ENCODE peak calls at places on chromosome 6, in four cellular contexts. H, U, F and X are unnamed samples.

GRCh38 chr6:41204156-41204555 is 3.2 kb upstream of the TREML2 start:
- DNase-seq in H (no peak), U (no peak), F (no peak), X (no peak)

GRCh38 chr6:109595998-109596397 is 95.0 kb downstream of the AK9 start:
- DNase-seq in H (peak), F (peak), U (peak), X (peak)

GRCh38 chr6:157080986-157081391 is 242.3 kb downstream of the TMEM242 start:
- DNase-seq in F (peak), U (no peak), H (no peak), X (no peak)

GRCh38 chr6:98514073-98514720 is 320.2 kb upstream of the POU3F2 start:
- DNase-seq in U (no peak), F (no peak), H (no peak), X (peak)

GRCh38 chr6:7193122-7193521 is 85.4 kb downstream of the RREB1 start:
- DNase-seq in U (no peak), H (no peak), F (no peak), X (no peak)

GRCh38 chr6:155436981-155437749 is 18.5 kb downstream of the NOX3 start:
- DNase-seq in H (no peak), U (no peak), F (no peak), X (no peak)

GRCh38 chr6:26172496-26172958 is 85.3 kb downstream of the HFE start:
- DNase-seq in F (peak), U (peak), H (peak), X (peak)

GRCh38 chr6:26270121-26270861 is 94.7 kb upstream of the BTN3A2 start:
- DNase-seq in U (peak), F (peak), H (no peak), X (peak)

GRCh38 chr6:118890997-118891790 is 2.8 kb upstream of the ASF1A start:
- DNase-seq in F (no peak), U (peak), H (no peak), X (peak)

GRCh38 chr6:51965222-51965801 is 122.1 kb downstream of the PKHD1 start:
- DNase-seq in H (no peak), F (no peak), U (no peak), X (no peak)

GRCh38 chr6:25485820-25486559 is 166.0 kb upstream of the SCGN start:
- DNase-seq in H (peak), U (no peak), F (no peak), X (no peak)

GRCh38 chr6:41100871-41101287 is 28.1 kb downstream of the NFYA start:
- DNase-seq in H (no peak), F (peak), U (no peak), X (no peak)

GRCh38 chr6:155582016-155582991 is 126.7 kb upstream of the NOX3 start:
- DNase-seq in U (no peak), H (no peak), F (no peak), X (no peak)

GRCh38 chr6:13511913-13512717 is 24.7 kb upstream of the GFOD1 start:
- DNase-seq in H (no peak), U (no peak), F (peak), X (no peak)

GRCh38 chr6:2795960-2796359 is 30.8 kb downstream of the WRNIP1 start:
- DNase-seq in U (peak), F (no peak), H (no peak), X (no peak)

GRCh38 chr6:90397929-90398674 is 101.5 kb upstream of the BACH2 start:
- DNase-seq in U (peak), F (no peak), H (no peak), X (peak)

GRCh38 chr6:107129370-107129925 is 14.1 kb upstream of the BEND3 start:
- DNase-seq in H (no peak), U (no peak), F (no peak), X (peak)

GRCh38 chr6:134722996-134723871 is 226.7 kb downstream of the ALDH8A1 start:
- DNase-seq in H (no peak), U (no peak), F (no peak), X (no peak)

GRCh38 chr6:44800171-44800671 is 412.7 kb downstream of the CDC5L start:
- DNase-seq in H (peak), F (no peak), U (no peak), X (no peak)

GRCh38 chr6:127464161-127464880 is 5.1 kb upstream of the KIAA0408 start:
- DNase-seq in F (no peak), U (no peak), H (peak), X (no peak)

GRCh38 chr6:112036088-112036637 is 17.7 kb upstream of the CCN6 start:
- DNase-seq in H (no peak), F (no peak), U (no peak), X (no peak)

GRCh38 chr6:170187669-170188566 is 103.0 kb downstream of the DLL1 start:
- DNase-seq in H (no peak), F (no peak), U (no peak), X (no peak)

GRCh38 chr6:125114248-125114858 is 39.2 kb upstream of the TPD52L1 start:
- DNase-seq in F (peak), U (peak), H (peak), X (peak)

GRCh38 chr6:125110056-125110455 is 43.5 kb upstream of the TPD52L1 start:
- DNase-seq in H (no peak), U (no peak), F (no peak), X (no peak)

GRCh38 chr6:125116170-125116569 is 37.4 kb upstream of the TPD52L1 start:
- DNase-seq in H (no peak), U (no peak), F (no peak), X (no peak)

GRCh38 chr6:125111219-125111983 is 42.2 kb upstream of the TPD52L1 start:
- DNase-seq in H (no peak), U (no peak), F (no peak), X (no peak)

DNA sequence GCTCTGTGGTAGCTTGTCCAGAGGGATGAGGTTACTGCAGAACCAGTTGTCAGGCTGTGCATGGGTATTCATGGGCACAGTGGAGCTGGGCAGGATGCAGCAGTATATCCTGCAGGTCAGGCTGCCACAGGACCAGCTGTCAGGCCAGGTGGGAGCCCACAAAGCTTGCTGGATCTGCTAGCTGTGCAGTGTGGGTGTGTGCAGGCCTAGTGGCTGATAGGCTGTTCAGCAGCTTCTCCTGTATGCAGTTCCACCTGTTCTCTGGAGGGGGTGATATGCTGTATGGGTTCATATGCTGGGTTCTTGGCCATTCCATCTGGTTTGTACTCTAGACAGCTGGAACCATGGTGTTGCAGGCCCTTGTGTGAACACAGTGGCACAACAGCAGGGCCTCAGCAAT is 40.6 kb upstream of the TPD52L1 start:
- DNase-seq in H (no peak), F (no peak), U (no peak), X (no peak)
- TF ChIP-seq CTCF in H (no peak), F (peak), U (no peak), X (no peak)

DNA sequence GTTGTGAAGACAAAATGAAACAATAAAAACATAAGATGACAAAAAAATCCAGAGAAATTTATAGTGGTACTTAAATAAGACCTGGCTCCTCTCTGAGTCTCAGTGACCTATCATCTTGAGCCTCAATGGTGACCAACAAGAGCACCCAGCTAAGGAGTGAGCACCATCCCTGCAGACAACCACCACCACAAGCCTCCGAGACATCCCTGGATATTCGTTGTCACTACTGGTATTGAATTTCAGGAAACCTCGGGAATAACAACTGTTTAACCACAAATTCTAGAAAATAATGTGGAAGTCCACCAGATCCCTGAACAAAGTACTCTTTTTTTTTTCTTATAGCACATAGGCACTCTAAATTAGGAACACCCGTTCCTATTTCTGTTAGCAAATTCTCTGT is 32.2 kb upstream of the ADGRF5 start:
- DNase-seq in F (no peak), U (no peak), H (no peak), X (no peak)
- H3K4me3 ChIP-seq in F (no peak), U (no peak), H (no peak), X (no peak)

DNA sequence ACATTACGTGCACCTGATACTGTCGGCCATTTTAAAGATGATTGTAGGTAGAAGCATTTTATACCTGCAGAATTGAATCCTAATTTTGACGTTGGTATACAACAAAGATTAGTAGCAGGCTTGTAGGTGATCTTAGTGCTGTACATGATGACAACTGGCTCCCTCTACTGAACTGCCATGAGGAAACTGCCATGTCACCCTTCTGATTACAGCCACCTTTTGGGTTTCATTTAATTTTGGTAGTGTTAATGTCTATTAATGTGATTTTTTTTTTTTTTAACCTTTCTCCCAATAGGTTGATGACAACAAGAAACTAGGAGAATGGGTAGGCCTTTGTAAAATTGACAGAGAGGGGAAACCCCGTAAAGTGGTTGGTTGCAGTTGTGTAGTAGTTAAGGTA is 2.3 kb downstream of the RPS12 start:
- DNase-seq in U (peak), F (no peak), H (no peak), X (peak)
- TF ChIP-seq CTCF in U (no peak), F (no peak), H (no peak), X (peak)

GRCh38 chr6:88133718-88134117 is 32.4 kb downstream of the CNR1 start:
- DNase-seq in U (no peak), H (no peak), F (no peak), X (no peak)
- H3K4me3 ChIP-seq in U (no peak), H (no peak), F (no peak), X (no peak)

DNA sequence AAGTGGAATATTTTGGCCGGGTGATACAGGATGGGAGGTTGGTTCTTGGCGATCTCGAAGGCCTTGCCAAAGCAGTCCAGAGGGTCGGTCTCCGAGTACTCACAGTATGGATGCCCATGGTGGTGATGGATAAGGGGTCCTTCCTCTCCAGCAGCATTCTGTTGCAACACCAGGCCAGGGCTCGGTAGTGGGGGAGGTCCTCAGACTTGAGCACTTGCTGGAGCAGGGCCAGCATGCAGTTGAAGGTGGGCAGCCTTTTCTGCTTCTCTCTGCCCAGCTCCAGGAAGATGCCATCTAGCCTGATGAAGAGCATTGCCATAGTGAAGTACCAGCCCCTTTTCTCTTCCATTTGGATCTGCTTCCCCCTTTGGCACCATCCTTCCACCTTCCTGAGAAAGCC is 99.4 kb upstream of the MCHR2 start:
- DNase-seq in F (no peak), H (no peak), U (no peak), X (no peak)
- TF ChIP-seq CTCF in F (no peak), H (no peak), U (no peak), X (no peak)

DNA sequence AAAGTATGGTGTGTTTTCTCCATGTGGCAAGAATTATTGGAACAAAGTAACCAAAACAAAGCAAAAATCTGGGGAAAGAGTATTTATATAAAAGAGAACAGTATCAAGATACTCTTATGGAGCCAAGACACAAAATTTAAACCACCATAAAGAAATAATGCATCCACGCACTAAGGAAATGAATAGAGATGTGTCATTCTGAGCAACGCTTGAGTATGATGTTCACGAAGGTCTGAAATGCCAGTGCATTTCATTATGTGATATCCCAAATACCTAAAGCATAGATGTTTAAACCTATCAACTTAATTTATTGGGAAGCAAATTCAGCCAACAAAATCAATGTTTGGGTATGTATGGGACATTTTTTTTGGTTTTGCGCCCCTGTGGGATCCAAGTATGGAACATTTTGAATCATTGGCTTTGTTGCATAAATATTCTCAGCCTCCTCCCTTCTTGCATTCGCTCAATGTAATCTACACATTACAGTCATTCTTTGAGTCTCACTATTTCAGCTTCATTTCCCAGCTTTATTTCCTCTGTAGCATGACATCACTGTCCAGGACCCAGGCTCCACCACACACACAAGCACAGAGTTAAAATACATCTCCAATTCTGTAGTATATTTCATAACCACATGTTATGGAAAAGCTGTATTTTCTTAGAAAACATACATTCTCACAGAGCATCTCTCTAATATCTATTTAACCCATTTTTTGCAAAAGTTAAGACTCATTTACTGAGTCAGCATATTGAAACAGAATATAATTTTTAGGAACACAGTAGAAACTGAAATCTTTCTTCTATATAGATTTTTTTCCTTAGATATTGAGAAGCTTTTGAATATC is 11.6 kb upstream of the MOXD1 start:
- DNase-seq in U (no peak), F (no peak), H (peak), X (no peak)
- H3K4me3 ChIP-seq in U (no peak), F (no peak), H (no peak), X (no peak)

DNA sequence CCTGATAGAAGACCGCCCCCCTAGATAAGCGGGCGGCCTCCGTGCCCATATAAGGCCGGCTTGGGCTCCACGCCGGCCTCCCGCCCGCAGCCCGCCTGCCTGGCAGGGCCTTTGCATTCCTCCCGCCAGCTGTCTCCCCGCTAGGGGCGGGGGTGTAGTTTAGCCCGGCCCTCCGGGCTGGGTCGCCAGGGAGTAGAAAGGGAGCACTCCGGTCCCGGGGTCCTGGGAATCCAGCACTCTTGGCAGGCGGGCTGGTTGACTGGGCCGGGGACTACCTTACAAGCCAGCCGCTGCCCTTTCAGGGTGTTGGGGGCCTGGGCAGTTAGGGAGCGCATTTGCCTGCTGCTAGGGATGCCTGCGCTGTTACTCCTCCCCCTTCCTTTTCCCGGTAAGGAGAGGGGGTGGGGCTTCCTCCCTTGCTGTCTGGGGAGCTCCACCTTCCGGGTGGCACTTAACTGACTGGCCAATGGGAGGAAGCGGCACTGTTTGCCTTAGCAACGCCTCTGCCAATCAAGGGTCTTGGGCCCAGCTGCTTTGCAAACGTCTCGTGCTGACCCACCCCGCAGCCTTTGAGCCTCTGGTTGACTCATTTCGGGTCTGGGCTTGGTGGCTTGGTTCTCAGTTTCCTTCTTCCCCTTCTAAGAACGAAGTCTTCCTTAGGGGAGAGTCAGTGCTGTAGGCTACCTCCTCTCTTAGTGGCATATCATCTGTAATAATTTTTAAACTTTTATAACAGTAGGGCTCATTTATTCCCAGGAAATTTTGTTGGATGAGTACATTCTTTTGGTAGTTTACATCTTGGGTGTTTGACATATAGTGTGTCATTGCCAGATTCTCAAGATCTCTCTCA is 3.4 kb downstream of the SRF start:
- DNase-seq in U (peak), H (peak), F (peak), X (peak)
- TF ChIP-seq CTCF in U (no peak), H (peak), F (no peak), X (no peak)

DNA sequence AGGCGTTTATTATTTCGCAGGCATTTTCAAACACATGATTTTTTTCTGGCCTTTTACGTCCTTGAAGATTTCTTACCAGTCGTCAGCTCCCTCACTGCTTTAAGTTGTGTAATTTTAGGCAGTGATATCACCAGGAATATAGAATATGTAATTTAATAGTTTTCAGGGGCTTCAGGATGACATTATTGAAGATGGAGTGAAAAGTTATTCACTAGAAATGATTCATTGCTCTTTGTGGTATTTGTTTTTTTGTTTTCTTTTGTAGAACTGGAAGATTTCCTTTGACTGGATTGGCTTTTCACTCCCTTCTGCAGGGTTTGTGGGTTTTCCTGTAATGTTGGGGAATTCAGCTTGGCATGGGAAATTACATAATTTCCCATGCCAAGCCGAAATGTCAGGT is 2.0 kb downstream of the LRRC1 start:
- DNase-seq in F (no peak), U (no peak), H (no peak), X (no peak)
- H3K4me3 ChIP-seq in F (peak), U (no peak), H (no peak), X (no peak)

GRCh38 chr6:100905067-100905466 is 23.9 kb upstream of the ASCC3 start:
- DNase-seq in H (no peak), F (peak), U (peak), X (no peak)

GRCh38 chr6:100901582-100901981 is 20.5 kb upstream of the ASCC3 start:
- DNase-seq in F (no peak), H (no peak), U (no peak), X (no peak)

GRCh38 chr6:100904316-100904715 is 23.2 kb upstream of the ASCC3 start:
- DNase-seq in U (no peak), H (no peak), F (no peak), X (no peak)

GRCh38 chr6:100906325-100906724 is 25.2 kb upstream of the ASCC3 start:
- DNase-seq in H (peak), U (no peak), F (peak), X (no peak)
- TF ChIP-seq CTCF in H (no peak), U (no peak), F (peak), X (no peak)

GRCh38 chr6:11194399-11195274 is 37.8 kb downstream of the NEDD9 start:
- DNase-seq in H (peak), F (peak), U (no peak), X (no peak)

GRCh38 chr6:11197846-11198245 is 34.6 kb downstream of the NEDD9 start:
- DNase-seq in F (no peak), H (no peak), U (no peak), X (no peak)

GRCh38 chr6:11196511-11197174 is 35.8 kb downstream of the NEDD9 start:
- DNase-seq in U (no peak), F (peak), H (peak), X (no peak)

GRCh38 chr6:11198663-11199603 is 33.5 kb downstream of the NEDD9 start:
- DNase-seq in F (no peak), U (peak), H (peak), X (peak)

GRCh38 chr6:11197175-11197535 is 35.3 kb downstream of the NEDD9 start:
- DNase-seq in H (peak), U (no peak), F (peak), X (no peak)
- H3K4me3 ChIP-seq in H (no peak), U (no peak), F (peak), X (no peak)